ENCODE peak calls at places on chromosomes 7 and 10, in nine cellular contexts. One of them, this sample, is unnamed.
A peak's percentile ranks its signal among the peaks of the same experiment; 100 is the strongest.

GRCh38 chr10:119375574-119376265 is 166.8 kb downstream of the RGS10 start:
- DNase-seq in hepatocyte: peak; percentile 28
- DNase-seq in CD8-positive, alpha-beta memory T cell: no peak
- DNase-seq in tibial artery: no peak
- DNase-seq in uterus: no peak
- DNase-seq in GM12864: no peak
- DNase-seq in aorta: peak; percentile 24
- DNase-seq in body of pancreas: no peak
- DNase-seq in PC-3: no peak
- DNase-seq in this sample: no peak

GRCh38 chr10:77692782-77693181 is 55.2 kb upstream of the KCNMA1 start:
- DNase-seq in hepatocyte: no peak
- DNase-seq in CD8-positive, alpha-beta memory T cell: no peak
- DNase-seq in tibial artery: no peak
- DNase-seq in uterus: no peak
- DNase-seq in GM12864: no peak
- DNase-seq in aorta: no peak
- DNase-seq in body of pancreas: peak; percentile 74
- DNase-seq in PC-3: peak; percentile 60
- DNase-seq in this sample: no peak

GRCh38 chr10:116771101-116771705 is 28.8 kb upstream of the HSPA12A start:
- DNase-seq in hepatocyte: peak; percentile 72
- DNase-seq in CD8-positive, alpha-beta memory T cell: no peak
- DNase-seq in tibial artery: peak; percentile 86
- DNase-seq in uterus: peak; percentile 87
- DNase-seq in GM12864: no peak
- DNase-seq in aorta: no peak
- DNase-seq in body of pancreas: peak; percentile 38
- DNase-seq in PC-3: peak; percentile 86
- DNase-seq in this sample: no peak

GRCh38 chr10:132232553-132232949 is 45.8 kb downstream of the DPYSL4 start:
- DNase-seq in hepatocyte: no peak
- DNase-seq in CD8-positive, alpha-beta memory T cell: no peak
- DNase-seq in tibial artery: no peak
- DNase-seq in uterus: no peak
- DNase-seq in GM12864: no peak
- DNase-seq in aorta: no peak
- DNase-seq in body of pancreas: no peak
- DNase-seq in PC-3: no peak
- DNase-seq in this sample: no peak

GRCh38 chr7:94450044-94450697 is 55.5 kb downstream of the COL1A2 start:
- DNase-seq in hepatocyte: no peak
- DNase-seq in CD8-positive, alpha-beta memory T cell: no peak
- DNase-seq in tibial artery: no peak
- DNase-seq in uterus: no peak
- DNase-seq in GM12864: no peak
- DNase-seq in aorta: no peak
- DNase-seq in body of pancreas: no peak
- DNase-seq in PC-3: no peak
- DNase-seq in this sample: no peak

GRCh38 chr10:78458983-78459638 is 425.4 kb downstream of the RPS24 start:
- DNase-seq in hepatocyte: peak; percentile 69
- DNase-seq in CD8-positive, alpha-beta memory T cell: no peak
- DNase-seq in tibial artery: no peak
- DNase-seq in uterus: peak; percentile 2
- DNase-seq in GM12864: no peak
- DNase-seq in aorta: no peak
- DNase-seq in body of pancreas: peak; percentile 29
- DNase-seq in PC-3: peak; percentile 100
- DNase-seq in this sample: no peak

GRCh38 chr10:90226526-90226925 is 525.1 kb downstream of the KIF20B start:
- DNase-seq in hepatocyte: no peak
- DNase-seq in CD8-positive, alpha-beta memory T cell: no peak
- DNase-seq in tibial artery: no peak
- DNase-seq in uterus: no peak
- DNase-seq in GM12864: no peak
- DNase-seq in aorta: no peak
- DNase-seq in body of pancreas: no peak
- DNase-seq in PC-3: no peak
- DNase-seq in this sample: no peak

GRCh38 chr10:120634629-120635028 is 177.6 kb downstream of the PLPP4 start:
- DNase-seq in hepatocyte: no peak
- DNase-seq in CD8-positive, alpha-beta memory T cell: no peak
- DNase-seq in tibial artery: no peak
- DNase-seq in uterus: no peak
- DNase-seq in GM12864: no peak
- DNase-seq in aorta: no peak
- DNase-seq in body of pancreas: no peak
- DNase-seq in PC-3: no peak
- DNase-seq in this sample: no peak

GRCh38 chr7:22696672-22697071 is 30.3 kb upstream of the IL6 start:
- DNase-seq in hepatocyte: no peak
- DNase-seq in CD8-positive, alpha-beta memory T cell: no peak
- DNase-seq in tibial artery: no peak
- DNase-seq in uterus: no peak
- DNase-seq in GM12864: no peak
- DNase-seq in aorta: no peak
- DNase-seq in body of pancreas: no peak
- DNase-seq in PC-3: no peak
- DNase-seq in this sample: no peak

GRCh38 chr7:128017460-128017859 is 13.8 kb downstream of the LRRC4 start:
- DNase-seq in hepatocyte: no peak
- DNase-seq in CD8-positive, alpha-beta memory T cell: no peak
- DNase-seq in tibial artery: no peak
- DNase-seq in uterus: no peak
- DNase-seq in GM12864: no peak
- DNase-seq in aorta: no peak
- DNase-seq in body of pancreas: peak; percentile 40
- DNase-seq in PC-3: no peak
- DNase-seq in this sample: no peak

GRCh38 chr7:14144109-14144508 is 154.6 kb upstream of the ETV1 start:
- DNase-seq in hepatocyte: no peak
- DNase-seq in CD8-positive, alpha-beta memory T cell: no peak
- DNase-seq in tibial artery: no peak
- DNase-seq in uterus: no peak
- DNase-seq in GM12864: no peak
- DNase-seq in aorta: no peak
- DNase-seq in body of pancreas: no peak
- DNase-seq in PC-3: peak; percentile 63
- DNase-seq in this sample: no peak

GRCh38 chr7:34823650-34824258 is 165.7 kb downstream of the NPSR1 start:
- DNase-seq in hepatocyte: peak; percentile 68
- DNase-seq in CD8-positive, alpha-beta memory T cell: peak; percentile 9
- DNase-seq in tibial artery: no peak
- DNase-seq in uterus: no peak
- DNase-seq in GM12864: peak; percentile 18
- DNase-seq in aorta: no peak
- DNase-seq in body of pancreas: peak; percentile 69
- DNase-seq in PC-3: peak; percentile 67
- DNase-seq in this sample: peak; percentile 23

GRCh38 chr7:48813472-48813871 is 110.9 kb upstream of the CDC14C start:
- DNase-seq in hepatocyte: no peak
- DNase-seq in CD8-positive, alpha-beta memory T cell: no peak
- DNase-seq in tibial artery: no peak
- DNase-seq in uterus: no peak
- DNase-seq in GM12864: no peak
- DNase-seq in aorta: peak; percentile 9
- DNase-seq in body of pancreas: no peak
- DNase-seq in PC-3: no peak
- DNase-seq in this sample: no peak

GRCh38 chr7:48806731-48807130 is 117.6 kb upstream of the CDC14C start:
- DNase-seq in hepatocyte: no peak
- DNase-seq in CD8-positive, alpha-beta memory T cell: no peak
- DNase-seq in tibial artery: no peak
- DNase-seq in uterus: no peak
- DNase-seq in GM12864: no peak
- DNase-seq in aorta: no peak
- DNase-seq in body of pancreas: no peak
- DNase-seq in PC-3: no peak
- DNase-seq in this sample: no peak

DNA sequence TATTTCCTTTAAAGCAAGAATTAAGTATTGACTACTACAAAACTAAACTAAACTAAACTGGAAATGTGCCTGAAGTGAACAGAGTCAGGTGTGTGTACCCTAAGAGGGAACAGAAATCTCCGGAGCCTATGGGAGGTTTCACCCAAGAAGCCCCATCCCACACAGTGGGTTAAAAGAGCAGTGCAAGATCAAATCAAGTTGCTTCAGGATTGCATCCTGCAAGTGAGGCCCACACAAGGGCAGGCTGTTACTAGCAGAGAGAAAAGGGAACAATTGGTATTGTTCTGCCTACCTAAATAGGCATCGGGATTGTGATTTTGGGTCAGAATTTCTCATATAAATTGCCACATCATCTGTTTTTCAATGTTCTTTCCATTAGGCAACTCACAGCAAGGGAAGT is 113.3 kb upstream of the CDC14C start:
- DNase-seq in hepatocyte: no peak
- DNase-seq in CD8-positive, alpha-beta memory T cell: no peak
- DNase-seq in tibial artery: no peak
- DNase-seq in uterus: no peak
- DNase-seq in GM12864: no peak
- DNase-seq in aorta: no peak
- DNase-seq in body of pancreas: no peak
- DNase-seq in PC-3: no peak
- DNase-seq in this sample: no peak
- H3K4me3 ChIP-seq in hepatocyte: no peak overlapping the region
- H3K4me3 ChIP-seq in CD8-positive, alpha-beta memory T cell: no peak overlapping the region
- H3K4me3 ChIP-seq in tibial artery: no peak overlapping the region
- H3K4me3 ChIP-seq in uterus: no peak overlapping the region
- H3K4me3 ChIP-seq in GM12864: no peak overlapping the region
- H3K4me3 ChIP-seq in aorta: no peak overlapping the region
- H3K4me3 ChIP-seq in body of pancreas: no peak overlapping the region
- H3K4me3 ChIP-seq in PC-3: no peak overlapping the region
- H3K4me3 ChIP-seq in this sample: no peak overlapping the region

DNA sequence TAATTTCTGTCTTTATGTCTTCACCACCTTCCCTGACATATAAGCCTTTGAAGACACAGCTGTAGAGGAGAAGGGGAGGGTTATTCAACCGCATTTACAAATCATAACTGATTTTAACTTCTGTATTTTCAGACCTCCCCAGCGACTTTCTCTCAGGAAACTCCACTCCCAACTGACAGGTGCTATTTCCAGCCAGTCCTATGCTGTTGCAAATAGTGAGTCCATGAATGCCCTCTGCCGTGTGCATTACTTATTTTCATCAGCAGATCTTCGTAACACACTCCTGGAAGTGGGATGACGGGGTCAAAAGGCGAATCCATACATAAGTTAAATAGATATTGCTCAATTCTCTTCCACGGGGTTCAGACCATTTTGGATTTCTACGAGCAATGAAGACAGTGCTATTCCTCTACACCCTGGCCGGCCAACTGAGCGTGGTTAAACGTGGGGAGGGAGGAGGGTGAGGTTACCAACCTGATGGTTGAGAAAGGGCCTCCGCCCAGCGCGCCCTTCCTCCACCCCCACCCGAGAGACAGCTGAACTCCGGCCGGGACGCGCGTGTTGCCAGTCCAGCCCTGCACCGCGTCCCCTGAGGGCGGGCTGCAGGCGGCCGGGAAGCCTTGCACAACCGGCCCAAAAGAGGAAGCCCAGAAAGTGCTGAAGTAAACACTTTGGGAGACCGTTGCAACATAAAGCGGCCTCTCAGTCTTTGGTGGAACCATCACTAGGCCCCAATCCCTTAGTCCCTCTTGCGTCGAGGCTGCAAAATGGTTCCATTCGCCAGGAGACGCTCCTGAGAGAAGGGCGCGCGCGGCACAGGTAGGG is at the start of gene APBB1IP:
- DNase-seq in hepatocyte: peak; percentile 36
- DNase-seq in CD8-positive, alpha-beta memory T cell: peak; percentile 43
- DNase-seq in tibial artery: peak; percentile 88
- DNase-seq in uterus: no peak
- DNase-seq in GM12864: peak; percentile 66
- DNase-seq in aorta: peak; percentile 89
- DNase-seq in body of pancreas: peak; percentile 40
- DNase-seq in PC-3: no peak
- DNase-seq in this sample: peak; percentile 95
- H3K4me3 ChIP-seq in hepatocyte: no peak within 1 kb of the TSS
- H3K4me3 ChIP-seq in CD8-positive, alpha-beta memory T cell: peak within 1 kb of the TSS; percentile 84
- H3K4me3 ChIP-seq in tibial artery: peak within 1 kb of the TSS; percentile 43
- H3K4me3 ChIP-seq in uterus: no peak within 1 kb of the TSS
- H3K4me3 ChIP-seq in GM12864: peak within 1 kb of the TSS; percentile 81
- H3K4me3 ChIP-seq in aorta: no peak within 1 kb of the TSS
- H3K4me3 ChIP-seq in body of pancreas: no peak within 1 kb of the TSS
- H3K4me3 ChIP-seq in PC-3: no peak within 1 kb of the TSS
- H3K4me3 ChIP-seq in this sample: peak within 1 kb of the TSS; percentile 86

DNA sequence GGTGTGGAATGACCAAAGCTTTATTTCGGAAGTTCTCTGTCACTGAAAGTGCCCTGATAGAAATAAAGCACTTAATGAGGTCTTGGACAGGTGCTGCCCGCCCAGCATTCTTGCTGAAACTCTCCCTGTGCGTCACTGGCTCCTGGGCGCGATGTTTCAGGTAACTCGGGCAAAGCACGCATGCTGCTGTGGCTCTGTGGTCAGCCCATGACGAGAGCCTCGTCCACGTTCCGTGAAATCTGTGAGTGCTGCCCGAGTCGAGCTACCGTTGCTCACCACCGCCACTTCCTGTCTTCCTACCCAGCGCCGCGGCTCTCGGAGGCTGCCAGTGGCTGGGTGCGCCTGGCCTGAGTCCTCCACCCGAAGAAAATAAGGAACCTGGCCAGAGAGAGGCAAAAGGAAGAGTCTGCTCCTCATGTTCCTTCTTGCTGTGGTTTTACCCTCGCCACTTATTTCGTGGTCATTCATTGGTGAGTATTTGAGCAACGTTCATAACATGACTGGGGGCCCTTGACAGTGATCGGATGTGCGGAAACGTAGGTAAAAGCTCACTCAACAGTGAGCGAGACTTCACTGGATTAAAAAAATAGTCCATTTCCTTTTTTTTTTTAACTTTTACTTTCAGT is 95.5 kb downstream of the MAP3K8 start:
- DNase-seq in hepatocyte: no peak
- DNase-seq in CD8-positive, alpha-beta memory T cell: peak; percentile 92
- DNase-seq in tibial artery: peak; percentile 82
- DNase-seq in uterus: peak; percentile 27
- DNase-seq in GM12864: peak; percentile 69
- DNase-seq in aorta: peak; percentile 84
- DNase-seq in body of pancreas: peak; percentile 31
- DNase-seq in PC-3: no peak
- DNase-seq in this sample: peak; percentile 63
- H3K4me3 ChIP-seq in hepatocyte: no peak overlapping the region
- H3K4me3 ChIP-seq in CD8-positive, alpha-beta memory T cell: peak overlapping the region; percentile 81
- H3K4me3 ChIP-seq in tibial artery: no peak overlapping the region
- H3K4me3 ChIP-seq in uterus: no peak overlapping the region
- H3K4me3 ChIP-seq in GM12864: peak overlapping the region; percentile 49
- H3K4me3 ChIP-seq in aorta: no peak overlapping the region
- H3K4me3 ChIP-seq in body of pancreas: no peak overlapping the region
- H3K4me3 ChIP-seq in PC-3: no peak overlapping the region
- H3K4me3 ChIP-seq in this sample: peak overlapping the region; percentile 51

GRCh38 chr10:133372507-133372906 is 647 bp downstream of the ECHS1 start:
- DNase-seq in hepatocyte: no peak
- DNase-seq in CD8-positive, alpha-beta memory T cell: no peak
- DNase-seq in tibial artery: no peak
- DNase-seq in uterus: no peak
- DNase-seq in GM12864: no peak
- DNase-seq in aorta: peak; percentile 76
- DNase-seq in body of pancreas: peak; percentile 39
- DNase-seq in PC-3: no peak
- DNase-seq in this sample: no peak
- H3K4me3 ChIP-seq in hepatocyte: no peak overlapping the region
- H3K4me3 ChIP-seq in CD8-positive, alpha-beta memory T cell: no peak overlapping the region
- H3K4me3 ChIP-seq in tibial artery: peak overlapping the region; percentile 90
- H3K4me3 ChIP-seq in uterus: peak overlapping the region; percentile 93
- H3K4me3 ChIP-seq in GM12864: peak overlapping the region; percentile 90
- H3K4me3 ChIP-seq in aorta: peak overlapping the region; percentile 87
- H3K4me3 ChIP-seq in body of pancreas: peak overlapping the region; percentile 88
- H3K4me3 ChIP-seq in PC-3: peak overlapping the region; percentile 58
- H3K4me3 ChIP-seq in this sample: peak overlapping the region; percentile 68

This sample was measured in Jurkat, Clone E6-1.